ENCODE peak calls at places on chromosome 22, in eight cellular contexts. D, Q, N, K, Z, X, M and A are unnamed samples. For H3K27me3, the result is how much of the 10 kb centered on the place peaks cover.

GRCh38 chr22:46053563-46054090 is 76.7 kb upstream of the WNT7B start:
- DNase-seq in D (peak), X (peak), Z (no peak), M (peak), N (no peak), K (no peak), Q (peak), A (peak)

GRCh38 chr22:23538502-23538860 is 41.6 kb downstream of the IGLL1 start:
- DNase-seq in D (no peak), Z (no peak), Q (no peak), M (no peak), K (peak), N (no peak), X (peak), A (no peak)

GRCh38 chr22:22981670-22982571 is 88.4 kb upstream of the GNAZ start:
- DNase-seq in X (no peak), Q (no peak), N (no peak), Z (no peak), D (no peak), K (no peak), M (no peak), A (peak)

GRCh38 chr22:47032956-47033647 is 270.7 kb downstream of the TBC1D22A start:
- DNase-seq in M (peak), Z (no peak), Q (no peak), D (no peak), K (no peak), N (no peak), X (no peak), A (peak)

GRCh38 chr22:30289126-30289979 is at the start of gene CASTOR1:
- DNase-seq in X (peak), K (peak), D (peak), N (peak), M (peak), Z (peak), Q (peak), A (peak)

GRCh38 chr22:46748948-46749681 is 11.1 kb upstream of the CERK start:
- DNase-seq in K (no peak), D (peak), X (peak), Z (no peak), Q (no peak), N (no peak), M (no peak), A (peak)

GRCh38 chr22:18954333-18954732 is 18.2 kb upstream of the PRODH start:
- DNase-seq in X (peak), K (peak), N (no peak), M (peak), Z (peak), Q (peak), D (peak), A (peak)

GRCh38 chr22:44730034-44730433 is 22.3 kb upstream of the ARHGAP8 start:
- DNase-seq in D (no peak), Z (peak), X (no peak), K (no peak), Q (no peak), M (no peak), N (no peak), A (no peak)

GRCh38 chr22:35950262-35950661 is 78.4 kb downstream of the RBFOX2 start:
- DNase-seq in X (no peak), D (no peak), N (no peak), Z (no peak), K (no peak), M (no peak), Q (no peak), A (no peak)

GRCh38 chr22:35643991-35644390 is 4.3 kb upstream of the APOL6 start:
- DNase-seq in Q (no peak), D (no peak), M (no peak), X (no peak), N (no peak), K (no peak), Z (peak), A (peak)

GRCh38 chr22:32951807-32952153 is 106.4 kb downstream of the SYN3 start:
- DNase-seq in X (no peak), K (no peak), M (no peak), D (no peak), Z (no peak), N (no peak), Q (no peak), A (no peak)

GRCh38 chr22:22558972-22559603 is at the start of gene PRAME:
- DNase-seq in N (peak), K (peak), Q (no peak), D (peak), X (peak), Z (peak), M (no peak), A (peak)

GRCh38 chr22:36541831-36542391 is 12.9 kb upstream of the EIF3D start:
- DNase-seq in Z (no peak), D (peak), Q (no peak), X (peak), N (peak), K (peak), M (no peak), A (no peak)

GRCh38 chr22:30372915-30373314 is 14.3 kb downstream of the RNF215 start:
- DNase-seq in D (no peak), Q (no peak), N (no peak), Z (no peak), K (no peak), X (no peak), M (no peak), A (no peak)

GRCh38 chr22:22763512-22763911 is 119.1 kb downstream of the GGTLC2 start:
- DNase-seq in Z (peak), K (no peak), D (no peak), N (no peak), M (no peak), Q (no peak), X (no peak), A (no peak)

GRCh38 chr22:48199667-48200066 is 1437.2 kb downstream of the TBC1D22A start:
- DNase-seq in N (no peak), X (no peak), Z (peak), K (no peak), D (no peak), Q (no peak), M (no peak), A (no peak)

GRCh38 chr22:37898441-37899181 is 7.5 kb upstream of the MICALL1 start:
- DNase-seq in K (no peak), M (no peak), X (no peak), Z (peak), N (no peak), Q (no peak), D (no peak), A (no peak)

GRCh38 chr22:29096736-29097669 is 24.2 kb downstream of the KREMEN1 start:
- DNase-seq in M (no peak), K (peak), D (peak), X (no peak), Z (no peak), Q (no peak), N (no peak), A (no peak)

GRCh38 chr22:33006220-33006954 is 51.8 kb downstream of the SYN3 start:
- DNase-seq in Q (no peak), D (no peak), M (no peak), N (no peak), K (no peak), X (no peak), Z (peak), A (no peak)

GRCh38 chr22:34866081-34866480 is 199.9 kb upstream of the ISX start:
- DNase-seq in D (no peak), Z (no peak), M (no peak), X (no peak), Q (no peak), K (no peak), N (no peak), A (no peak)

GRCh38 chr22:17838180-17838865 is 64.1 kb upstream of the BID start:
- DNase-seq in K (no peak), N (no peak), D (no peak), M (no peak), Z (no peak), Q (no peak), X (no peak), A (no peak)

GRCh38 chr22:17832665-17833064 is 58.4 kb upstream of the BID start:
- DNase-seq in M (no peak), Z (no peak), N (no peak), K (no peak), Q (no peak), D (no peak), X (no peak), A (no peak)

GRCh38 chr22:17831527-17832251 is 57.4 kb upstream of the BID start:
- DNase-seq in M (no peak), D (no peak), X (no peak), K (no peak), N (no peak), Z (no peak), Q (peak), A (no peak)

GRCh38 chr22:17836977-17837742 is 62.9 kb upstream of the BID start:
- DNase-seq in K (no peak), Z (no peak), N (no peak), Q (no peak), M (no peak), D (no peak), X (peak), A (no peak)

GRCh38 chr22:17835256-17835655 is 61.0 kb upstream of the BID start:
- DNase-seq in Z (no peak), K (no peak), Q (no peak), D (no peak), N (no peak), X (no peak), M (no peak), A (no peak)
- H3K27me3 ChIP-seq in Z (under half), K (under half), Q (under half), D (under half), N (under half), X (under half), M (under half), A (under half)

GRCh38 chr22:42688241-42688913 is 32.3 kb downstream of the A4GALT start:
- DNase-seq in D (peak), X (peak), Q (peak), M (peak), Z (no peak), N (no peak), K (peak), A (no peak)
- TF ChIP-seq POLR2A in D (no peak), X (no peak), Q (no peak), M (no peak), Z (no peak), N (no peak), K (no peak), A (peak)

GRCh38 chr22:27370281-27370680 is 431.3 kb downstream of the MN1 start:
- DNase-seq in M (no peak), K (no peak), Q (no peak), D (no peak), N (no peak), Z (no peak), X (no peak), A (no peak)
- H3K27me3 ChIP-seq in M (under half), K (under half), Q (under half), D (under half), N (half or more), Z (under half), X (under half), A (under half)

GRCh38 chr22:25111579-25112517 is 87.8 kb upstream of the CRYBB3 start:
- DNase-seq in M (no peak), N (no peak), K (no peak), Q (no peak), Z (no peak), X (peak), D (no peak), A (peak)
- TF ChIP-seq POLR2A in M (no peak), N (no peak), K (no peak), Q (no peak), Z (no peak), X (peak), D (no peak), A (no peak)

GRCh38 chr22:39661842-39662676 is 91.5 kb downstream of the CACNA1I start:
- DNase-seq in X (no peak), Q (no peak), Z (peak), M (no peak), D (no peak), K (peak), N (no peak), A (peak)
- H3K27me3 ChIP-seq in X (under half), Q (half or more), Z (under half), M (half or more), D (half or more), K (under half), N (under half), A (under half)

GRCh38 chr22:49962012-49962750 is 1.6 kb downstream of the PIM3 start:
- DNase-seq in X (peak), K (peak), N (no peak), Z (peak), D (peak), Q (peak), M (peak), A (peak)
- TF ChIP-seq POLR2A in X (peak), K (no peak), N (no peak), Z (no peak), D (peak), Q (peak), M (peak), A (no peak)

GRCh38 chr22:31728857-31729256 is 21.1 kb downstream of the PRR14L start:
- DNase-seq in X (no peak), D (no peak), K (no peak), M (no peak), N (no peak), Q (no peak), Z (no peak), A (no peak)

GRCh38 chr22:31726692-31727091 is 23.2 kb downstream of the PRR14L start:
- DNase-seq in D (no peak), M (no peak), X (no peak), K (no peak), N (no peak), Q (no peak), Z (no peak), A (no peak)

GRCh38 chr22:31719850-31720471 is 30.0 kb downstream of the PRR14L start:
- DNase-seq in D (no peak), Z (no peak), N (no peak), M (no peak), X (no peak), Q (no peak), K (no peak), A (no peak)

GRCh38 chr22:31723699-31724098 is 26.2 kb downstream of the PRR14L start:
- DNase-seq in M (no peak), K (no peak), N (no peak), D (no peak), Q (no peak), Z (no peak), X (no peak), A (no peak)
- H3K27me3 ChIP-seq in M (under half), K (under half), N (under half), D (under half), Q (under half), Z (under half), X (under half), A (under half)

GRCh38 chr22:20127318-20127868 is 4.2 kb upstream of the ZDHHC8 start:
- DNase-seq in K (no peak), M (no peak), Q (no peak), N (no peak), Z (no peak), X (no peak), D (no peak), A (no peak)
- TF ChIP-seq POLR2A in K (peak), M (no peak), Q (no peak), N (no peak), Z (no peak), X (no peak), D (no peak), A (no peak)

GRCh38 chr22:49869091-49869830 is 15.6 kb downstream of the ZBED4 start:
- DNase-seq in M (no peak), K (no peak), N (no peak), D (no peak), X (no peak), Q (no peak), Z (no peak), A (no peak)

GRCh38 chr22:49866134-49866533 is 12.5 kb downstream of the ZBED4 start:
- DNase-seq in M (no peak), D (no peak), K (no peak), X (no peak), N (no peak), Z (no peak), Q (no peak), A (no peak)

GRCh38 chr22:49867303-49868250 is 13.9 kb downstream of the ZBED4 start:
- DNase-seq in Q (no peak), N (no peak), M (no peak), K (no peak), Z (no peak), D (no peak), X (no peak), A (no peak)

GRCh38 chr22:49865156-49865555 is 11.5 kb downstream of the ZBED4 start:
- DNase-seq in X (no peak), Q (no peak), Z (no peak), M (no peak), K (no peak), D (no peak), N (no peak), A (no peak)

DNA sequence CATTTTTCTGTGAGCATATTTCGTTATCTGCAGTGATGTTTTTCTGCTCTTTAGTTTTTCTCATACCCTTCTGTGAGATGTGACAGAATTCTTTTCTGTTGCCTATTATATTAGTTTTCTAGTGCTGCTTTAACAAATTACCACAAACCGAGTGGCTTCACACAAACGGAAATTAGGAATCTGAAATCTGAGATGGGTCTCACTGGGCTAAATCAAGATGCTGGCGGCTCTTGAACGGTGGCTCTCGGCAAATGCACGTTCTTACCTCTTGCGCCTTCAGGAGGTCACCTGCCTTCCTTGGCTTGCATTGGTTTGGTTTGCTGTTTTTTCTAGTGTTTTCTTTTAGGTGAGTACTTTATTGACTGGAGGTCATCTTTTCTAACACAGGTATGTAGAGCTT is 13.0 kb downstream of the ZBED4 start:
- DNase-seq in X (no peak), Q (no peak), D (no peak), M (no peak), K (no peak), Z (no peak), N (no peak), A (no peak)
- H3K27me3 ChIP-seq in X (under half), Q (under half), D (under half), M (under half), K (under half), Z (under half), N (under half), A (under half)

GRCh38 chr22:42869888-42870480 is 12.9 kb upstream of the ARFGAP3 start:
- DNase-seq in N (no peak), X (no peak), D (no peak), Z (no peak), Q (no peak), M (no peak), K (no peak), A (no peak)

GRCh38 chr22:42871146-42872050 is 14.3 kb upstream of the ARFGAP3 start:
- DNase-seq in K (no peak), X (no peak), Q (no peak), N (no peak), M (no peak), Z (no peak), D (no peak), A (no peak)

GRCh38 chr22:42866100-42866499 is 9.0 kb upstream of the ARFGAP3 start:
- DNase-seq in Q (no peak), K (no peak), X (no peak), Z (no peak), M (no peak), D (no peak), N (no peak), A (no peak)

GRCh38 chr22:42869463-42869862 is 12.4 kb upstream of the ARFGAP3 start:
- DNase-seq in Q (no peak), Z (no peak), K (no peak), D (no peak), X (no peak), N (no peak), M (no peak), A (no peak)

DNA sequence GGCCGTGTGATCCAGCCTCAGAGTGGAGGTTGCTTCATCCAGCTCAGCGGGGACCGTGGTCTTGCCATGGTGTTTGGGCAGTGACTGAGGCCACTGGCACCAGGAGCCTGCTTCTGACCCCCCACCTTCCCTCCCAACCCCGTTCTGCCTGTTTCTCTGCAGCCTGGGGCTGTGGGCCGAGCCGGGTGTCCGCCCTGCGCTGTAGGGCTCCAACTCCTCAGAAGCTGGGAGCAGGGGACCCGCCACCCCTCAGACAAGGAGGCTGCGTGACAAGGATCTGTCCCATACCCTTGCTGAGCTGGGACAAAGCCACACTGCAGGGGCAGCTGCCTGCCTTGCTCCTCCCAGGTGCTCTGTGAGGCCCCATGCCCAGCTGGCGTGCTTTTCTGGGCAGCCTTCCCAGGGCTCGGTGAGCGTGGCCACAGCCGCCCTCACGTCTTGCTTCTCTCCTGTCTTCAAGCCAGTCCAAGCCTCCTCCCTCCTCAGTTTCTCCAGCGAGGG is 11.7 kb upstream of the ARFGAP3 start:
- DNase-seq in Q (no peak), Z (no peak), N (no peak), X (no peak), D (peak), M (no peak), K (no peak), A (no peak)
- TF ChIP-seq POLR2A in Q (no peak), Z (no peak), N (no peak), X (no peak), D (no peak), M (no peak), K (no peak), A (no peak)